ENCODE peak calls at places on chromosomes 3 and 15, in eight cellular contexts. E, S, T, U, H, A, L and P are unnamed samples.

GRCh38 chr3:160381470-160381869 is 17.6 kb downstream of the IFT80 start:
- DNase-seq in E (no peak), U (no peak), S (no peak), A (no peak), L (no peak), H (no peak), T (no peak), P (no peak)

GRCh38 chr3:177126015-177126773 is 71.1 kb downstream of the TBL1XR1 start:
- DNase-seq in E (no peak), T (no peak), U (no peak), H (no peak), S (peak; percentile 75), A (no peak), L (no peak), P (no peak)

GRCh38 chr15:31215490-31216209 is 111.0 kb upstream of the KLF13 start:
- DNase-seq in L (peak; percentile 90), S (peak; percentile 74), U (peak; percentile 77), H (peak; percentile 84), T (peak; percentile 94), A (peak; percentile 91), E (peak; percentile 87), P (peak; percentile 69)

GRCh38 chr3:36229496-36229895 is 150.8 kb upstream of the STAC start:
- DNase-seq in H (no peak), T (no peak), U (no peak), S (no peak), A (no peak), L (no peak), E (no peak), P (no peak)

GRCh38 chr3:55203006-55203405 is 275.1 kb upstream of the LRTM1 start:
- DNase-seq in E (no peak), A (no peak), U (no peak), L (no peak), H (no peak), T (no peak), S (peak; percentile 24), P (no peak)

GRCh38 chr15:33154366-33155166 is 39.9 kb downstream of the FMN1 start:
- DNase-seq in S (peak; percentile 87), A (no peak), U (peak; percentile 71), L (peak; percentile 42), H (no peak), E (no peak), T (peak; percentile 28), P (no peak)

GRCh38 chr3:173774275-173774674 is 376.7 kb downstream of the NLGN1 start:
- DNase-seq in H (no peak), S (no peak), A (no peak), L (no peak), E (no peak), T (no peak), U (no peak), P (no peak)

GRCh38 chr3:187738400-187739124 is 6.7 kb downstream of the BCL6 start:
- DNase-seq in S (peak; percentile 97), T (peak; percentile 77), U (peak; percentile 92), H (peak; percentile 89), A (peak; percentile 87), E (peak; percentile 76), L (peak; percentile 93), P (peak; percentile 88)

GRCh38 chr3:25588441-25589103 is 76.1 kb downstream of the TOP2B start:
- DNase-seq in T (no peak), U (no peak), H (no peak), E (no peak), S (no peak), L (peak; percentile 16), A (no peak), P (no peak)

GRCh38 chr3:177527182-177527581 is 329.9 kb upstream of the TBL1XR1 start:
- DNase-seq in A (no peak), H (no peak), L (no peak), S (no peak), U (no peak), E (no peak), T (no peak), P (no peak)

GRCh38 chr3:68428495-68428894 is 503.9 kb downstream of the TAFA4 start:
- DNase-seq in L (no peak), U (no peak), E (no peak), A (no peak), H (no peak), T (no peak), S (no peak), P (no peak)

GRCh38 chr15:56076651-56077050 is 83.2 kb upstream of the NEDD4 start:
- DNase-seq in U (no peak), S (no peak), E (no peak), L (no peak), H (no peak), A (no peak), T (no peak), P (no peak)

GRCh38 chr3:40079203-40079844 is 230.2 kb upstream of the EIF1B start:
- DNase-seq in H (no peak), A (no peak), E (no peak), L (no peak), U (no peak), T (no peak), S (no peak), P (no peak)

GRCh38 chr3:109563149-109563548 is 225.8 kb upstream of the DPPA4 start:
- DNase-seq in U (no peak), A (no peak), E (no peak), H (no peak), S (no peak), L (no peak), T (no peak), P (no peak)

GRCh38 chr3:57120040-57120802 is 44.9 kb downstream of the IL17RD start:
- DNase-seq in U (no peak), S (no peak), A (no peak), E (no peak), T (no peak), H (no peak), L (no peak), P (peak; percentile 70)

GRCh38 chr15:49060710-49061483 is 14.7 kb upstream of the SECISBP2L start:
- DNase-seq in H (no peak), E (no peak), L (no peak), T (no peak), S (peak; percentile 43), A (no peak), U (no peak), P (no peak)

GRCh38 chr3:179272385-179272784 is 21.5 kb upstream of the KCNMB3 start:
- DNase-seq in L (no peak), S (peak; percentile 45), H (no peak), U (no peak), T (no peak), E (no peak), A (no peak), P (no peak)

GRCh38 chr3:138542977-138543376 is 51.1 kb downstream of the CEP70 start:
- DNase-seq in S (no peak), U (no peak), A (no peak), E (no peak), H (no peak), L (no peak), T (no peak), P (no peak)

GRCh38 chr15:25181290-25182097 is 226.7 kb downstream of the SNRPN start:
- DNase-seq in T (peak; percentile 52), U (peak; percentile 13), L (no peak), A (no peak), E (no peak), S (no peak), H (no peak), P (peak; percentile 4)

GRCh38 chr3:51978143-51978502 is 3.3 kb downstream of the ABHD14A start:
- DNase-seq in S (no peak), U (no peak), T (no peak), H (no peak), A (no peak), L (no peak), E (no peak), P (no peak)

GRCh38 chr3:51974963-51975856 is at the start of gene ABHD14A:
- DNase-seq in A (peak; percentile 68), H (peak; percentile 73), U (peak; percentile 56), E (peak; percentile 72), S (peak; percentile 53), L (peak; percentile 62), T (peak; percentile 89), P (peak; percentile 83)

GRCh38 chr3:51974277-51974962 is 444 bp upstream of the ABHD14A start:
- DNase-seq in A (no peak), U (peak; percentile 39), T (peak; percentile 86), L (no peak), E (no peak), H (peak; percentile 21), S (peak; percentile 19), P (peak; percentile 49)

GRCh38 chr3:51977449-51978142 is 2.7 kb downstream of the ABHD14A start:
- DNase-seq in T (peak; percentile 72), L (no peak), H (no peak), E (peak; percentile 30), A (no peak), U (no peak), S (no peak), P (no peak)

GRCh38 chr3:51975857-51976549 is 1.1 kb downstream of the ABHD14A start:
- DNase-seq in E (peak; percentile 44), H (no peak), A (no peak), U (peak; percentile 81), S (peak; percentile 69), T (peak; percentile 88), L (peak; percentile 69), P (peak; percentile 84)
- TF ChIP-seq CTCF in E (peak; percentile 41), H (no peak), A (no peak), U (no peak), S (peak; percentile 9), T (no peak), L (no peak), P (no peak)

DNA sequence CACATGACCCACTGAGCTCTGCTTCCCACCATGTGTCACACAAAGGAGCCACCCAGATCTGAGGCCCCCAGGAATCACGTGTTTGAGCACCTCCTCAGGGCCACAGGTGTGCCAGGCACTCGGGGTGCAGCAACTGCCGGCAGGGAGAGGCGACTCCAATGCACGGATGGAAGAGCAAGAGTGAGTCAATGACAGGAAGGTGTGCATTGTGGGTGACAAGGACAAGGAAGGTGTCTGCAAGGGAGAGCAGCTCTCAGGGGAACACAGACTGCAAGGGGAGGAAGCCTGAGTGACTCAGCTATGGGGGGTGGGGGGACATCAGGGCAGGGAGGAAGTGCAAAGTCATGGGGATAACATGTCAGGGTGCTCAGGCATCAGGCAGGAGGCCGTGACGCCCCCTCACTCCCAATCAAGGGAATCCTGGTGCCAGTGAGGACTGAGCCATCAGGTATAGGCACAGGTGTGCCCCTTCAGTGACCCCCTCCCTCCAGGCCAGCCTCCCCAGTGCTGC is 67.4 kb downstream of the NUP210 start:
- DNase-seq in S (no peak), H (no peak), U (no peak), A (no peak), E (no peak), T (no peak), L (no peak), P (no peak)
- H3K4me1 ChIP-seq in S (no peaks in the 10 kb centered on the region), H (no peaks in the 10 kb centered on the region), U (no peaks in the 10 kb centered on the region), A (peaks cover 12% of the 10 kb centered on the region), E (peaks cover 12% of the 10 kb centered on the region), T (no peaks in the 10 kb centered on the region), L (no peaks in the 10 kb centered on the region), P (no peaks in the 10 kb centered on the region)

DNA sequence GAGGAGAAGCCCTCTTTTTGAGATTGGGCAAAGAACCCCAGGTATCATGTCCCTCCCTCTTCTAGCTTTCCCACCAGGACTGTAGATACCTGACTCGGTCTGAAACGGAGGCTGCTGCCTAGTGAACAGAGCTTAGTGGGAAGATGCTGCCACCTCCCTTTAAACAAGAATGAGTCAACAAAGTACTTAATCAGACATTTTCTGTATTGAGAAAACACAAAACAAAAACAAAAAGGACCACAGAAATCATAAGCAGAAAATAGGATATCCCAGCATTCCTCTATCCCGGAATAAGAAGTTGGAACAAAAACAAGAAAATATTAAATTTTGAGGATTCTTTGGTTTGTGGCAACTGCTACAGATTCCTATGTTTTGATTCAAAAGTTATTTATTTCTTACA is 51.7 kb upstream of the COL8A1 start:
- DNase-seq in A (no peak), T (no peak), L (no peak), U (no peak), S (peak; percentile 19), E (no peak), H (no peak), P (no peak)
- TF ChIP-seq CTCF in A (no peak), T (no peak), L (no peak), U (no peak), S (no peak), E (no peak), H (no peak), P (no peak)

GRCh38 chr15:100783760-100784492 is 95.7 kb upstream of the ALDH1A3 start:
- DNase-seq in H (no peak), L (no peak), U (peak; percentile 15), T (no peak), E (no peak), S (no peak), A (no peak), P (peak; percentile 2)
- H3K4me1 ChIP-seq in H (no peaks in the 10 kb centered on the region), L (no peaks in the 10 kb centered on the region), U (no peaks in the 10 kb centered on the region), T (no peaks in the 10 kb centered on the region), E (no peaks in the 10 kb centered on the region), S (no peaks in the 10 kb centered on the region), A (no peaks in the 10 kb centered on the region), P (no peaks in the 10 kb centered on the region)